ENCODE peak calls at places on chromosome 22, in six cellular contexts. R is stimulated activated CD8-positive, alpha-beta memory T cell treated with anti-CD3 and anti-CD28 coated beads, Interleukin-7, amount 100 ng/mL, for 48 hours; Q is naive thymus-derived CD4-positive, alpha-beta T cell; T is T-helper 1 cell; Z is BJ; G is astrocyte of the spinal cord. V is an unnamed sample.

GRCh38 chr22:44402196-44403111 is 89.7 kb upstream of the SHISAL1 start:
- DNase-seq in R (no peak), Q (no peak), T (no peak), Z (no peak), G (no peak), V (no peak)

GRCh38 chr22:23107487-23108323 is 34.1 kb downstream of the RSPH14 start:
- DNase-seq in R (no peak), Q (no peak), T (no peak), Z (no peak), G (no peak), V (no peak)

GRCh38 chr22:46406349-46406748 is 70.8 kb downstream of the TRMU start:
- DNase-seq in R (no peak), Q (no peak), T (no peak), Z (no peak), G (no peak), V (no peak)

GRCh38 chr22:44427506-44428470 is 70.2 kb downstream of the RTL6 start:
- DNase-seq in R (no peak), Q (no peak), T (no peak), Z (no peak), G (no peak), V (no peak)

GRCh38 chr22:48278620-48279464 is 1516.4 kb downstream of the TBC1D22A start:
- DNase-seq in R (no peak), Q (no peak), T (no peak), Z (no peak), G (no peak), V (no peak)

GRCh38 chr22:44028091-44028490 is 4.0 kb downstream of the PARVB start:
- DNase-seq in R (no peak), Q (no peak), T (no peak), Z (no peak), G (no peak), V (no peak)

GRCh38 chr22:40855960-40856512 is 403 bp downstream of the ST13 start:
- DNase-seq in R (no peak), Q (no peak), T (peak), Z (no peak), G (peak), V (no peak)

GRCh38 chr22:37418627-37419369 is 8.5 kb downstream of the ELFN2 start:
- DNase-seq in R (no peak), Q (no peak), T (no peak), Z (no peak), G (no peak), V (no peak)

GRCh38 chr22:19970031-19970478 is 28.4 kb upstream of the TXNRD2 start:
- DNase-seq in R (no peak), Q (no peak), T (no peak), Z (no peak), G (no peak), V (no peak)

GRCh38 chr22:20155330-20156041 is 4.6 kb upstream of the CCDC188 start:
- DNase-seq in R (no peak), Q (no peak), T (no peak), Z (no peak), G (peak), V (no peak)

GRCh38 chr22:36765131-36765942 is 10.6 kb downstream of the IFT27 start:
- DNase-seq in R (no peak), Q (no peak), T (no peak), Z (no peak), G (no peak), V (no peak)

GRCh38 chr22:48256041-48256739 is 1493.7 kb downstream of the TBC1D22A start:
- DNase-seq in R (no peak), Q (no peak), T (no peak), Z (no peak), G (no peak), V (no peak)